ENCODE peak calls at places on chromosomes 4 and X, in eight cellular contexts. V is fibroblast of lung, C is SK-N-SH, Y is IMR-90, F is mesenchymal stem cell, D is H1, I is astrocyte, X is GM23338. K is an unnamed sample.
A peak's percentile ranks its signal among the peaks of the same experiment; 100 is the strongest.

GRCh38 chr4:85050736-85051135 is 84.2 kb upstream of the WDFY3 start:
- DNase-seq in V (no peak), C (no peak), Y (no peak), F (no peak), D (no peak), I (no peak), X (no peak), K (no peak)

GRCh38 chrX:133781174-133781573 is 204.2 kb downstream of the GPC3 start:
- DNase-seq in V (no peak), C (no peak), Y (no peak), F (peak; percentile 9), D (no peak), I (no peak), X (no peak), K (no peak)

GRCh38 chr4:110636677-110637407 is 14.0 kb upstream of the PITX2 start:
- DNase-seq in V (no peak), C (no peak), Y (peak; percentile 72), F (peak; percentile 83), D (peak; percentile 89), I (peak; percentile 26), X (peak; percentile 83), K (no peak)

GRCh38 chr4:12499693-12500092 is 984.4 kb downstream of the RAB28 start:
- DNase-seq in V (no peak), C (no peak), Y (no peak), F (no peak), D (no peak), I (no peak), X (no peak), K (no peak)

GRCh38 chr4:6688879-6689505 is 4.7 kb upstream of the S100P start:
- DNase-seq in V (peak; percentile 82), C (no peak), Y (peak; percentile 94), F (peak; percentile 97), D (peak; percentile 55), I (peak; percentile 94), X (peak; percentile 72), K (no peak)

GRCh38 chrX:13673016-13673415 is 15.9 kb upstream of the RAB9A start:
- DNase-seq in V (no peak), C (no peak), Y (no peak), F (no peak), D (no peak), I (no peak), X (no peak), K (no peak)

GRCh38 chr4:1939664-1940509 is 68.7 kb downstream of the NSD2 start:
- DNase-seq in V (peak; percentile 93), C (no peak), Y (peak; percentile 95), F (peak; percentile 69), D (no peak), I (peak; percentile 98), X (no peak), K (no peak)

GRCh38 chrX:112997991-112998390 is 157.4 kb upstream of the AMOT start:
- DNase-seq in V (no peak), C (no peak), Y (no peak), F (no peak), D (no peak), I (no peak), X (no peak), K (no peak)

GRCh38 chr4:7043521-7044414 is 596 bp downstream of the TADA2B start:
- DNase-seq in V (peak; percentile 46), C (no peak), Y (peak; percentile 38), F (peak; percentile 55), D (peak; percentile 71), I (peak; percentile 27), X (peak; percentile 48), K (peak; percentile 83)

GRCh38 chr4:153205757-153206156 is 1.5 kb downstream of the TRIM2 start:
- DNase-seq in V (no peak), C (no peak), Y (no peak), F (peak; percentile 56), D (no peak), I (peak; percentile 46), X (peak; percentile 64), K (no peak)

GRCh38 chr4:167887726-167888125 is 204.6 kb upstream of the ANXA10 start:
- DNase-seq in V (no peak), C (no peak), Y (no peak), F (no peak), D (no peak), I (no peak), X (no peak), K (no peak)

GRCh38 chr4:3709061-3709845 is 56.9 kb upstream of the ADRA2C start:
- DNase-seq in V (no peak), C (no peak), Y (no peak), F (no peak), D (no peak), I (no peak), X (no peak), K (no peak)

GRCh38 chrX:30806187-30806728 is 82.8 kb downstream of the TAB3 start:
- DNase-seq in V (no peak), C (no peak), Y (no peak), F (no peak), D (no peak), I (no peak), X (no peak), K (no peak)

GRCh38 chr4:183142566-183143545 is 43.8 kb downstream of the WWC2 start:
- DNase-seq in V (peak; percentile 75), C (peak; percentile 76), Y (peak; percentile 47), F (peak; percentile 49), D (no peak), I (peak; percentile 80), X (no peak), K (no peak)

GRCh38 chr4:154329939-154330338 is 161.7 kb downstream of the DCHS2 start:
- DNase-seq in V (peak; percentile 85), C (no peak), Y (peak; percentile 24), F (peak; percentile 71), D (no peak), I (no peak), X (no peak), K (no peak)

GRCh38 chr4:11151500-11151899 is 277.2 kb downstream of the HS3ST1 start:
- DNase-seq in V (no peak), C (no peak), Y (no peak), F (no peak), D (no peak), I (no peak), X (no peak), K (no peak)

GRCh38 chrX:140664939-140665338 is 44.6 kb upstream of the LINC00632 start:
- DNase-seq in V (peak; percentile 37), C (peak; percentile 7), Y (peak; percentile 18), F (peak; percentile 25), D (no peak), I (peak; percentile 10), X (peak; percentile 24), K (peak; percentile 69)

GRCh38 chr4:10173039-10173753 is 56.6 kb upstream of the WDR1 start:
- DNase-seq in V (peak; percentile 23), C (no peak), Y (peak; percentile 59), F (no peak), D (no peak), I (no peak), X (no peak), K (no peak)

GRCh38 chr4:168803727-168804126 is 206.3 kb downstream of the CBR4 start:
- DNase-seq in V (peak; percentile 62), C (no peak), Y (peak; percentile 88), F (peak; percentile 82), D (no peak), I (peak; percentile 94), X (peak; percentile 77), K (no peak)

GRCh38 chr4:162645381-162645780 is 481.6 kb upstream of the FSTL5 start:
- DNase-seq in V (no peak), C (no peak), Y (no peak), F (no peak), D (no peak), I (peak; percentile 3), X (peak; percentile 60), K (no peak)

GRCh38 chrX:2261838-2262678 is 238.7 kb downstream of the DHRSX start:
- DNase-seq in V (no peak), C (no peak), Y (peak; percentile 8), F (no peak), D (no peak), I (peak; percentile 10), X (no peak), K (no peak)

GRCh38 chr4:147984065-147984777 is 252.3 kb downstream of the ARHGAP10 start:
- DNase-seq in V (peak; percentile 58), C (peak; percentile 55), Y (peak; percentile 54), F (peak; percentile 69), D (peak; percentile 67), I (no peak), X (peak; percentile 88), K (peak; percentile 91)

GRCh38 chrX:123859409-123859827 is 435 bp upstream of the XIAP start:
- DNase-seq in V (no peak), C (peak; percentile 36), Y (no peak), F (no peak), D (peak; percentile 74), I (no peak), X (peak; percentile 86), K (no peak)

GRCh38 chr4:24105183-24106039 is 215.6 kb upstream of the PPARGC1A start:
- DNase-seq in V (peak; percentile 99), C (no peak), Y (peak; percentile 99), F (peak; percentile 91), D (no peak), I (peak; percentile 92), X (no peak), K (no peak)

GRCh38 chr4:86233090-86233489 is 126.8 kb downstream of the MAPK10 start:
- DNase-seq in V (no peak), C (no peak), Y (no peak), F (no peak), D (no peak), I (no peak), X (no peak), K (no peak)
- H2AFZ ChIP-seq in V (no peak overlapping the region), C (no peak overlapping the region), Y (no peak overlapping the region), F (no peak overlapping the region), D (peak overlapping the region; percentile 30), I (no peak overlapping the region), X (peak overlapping the region; percentile 33), K (no peak overlapping the region)

GRCh38 chr4:157221895-157222763 is 1.6 kb downstream of the GRIA2 start:
- DNase-seq in V (no peak), C (peak; percentile 84), Y (no peak), F (no peak), D (peak; percentile 71), I (peak; percentile 8), X (peak; percentile 88), K (no peak)
- H2AFZ ChIP-seq in V (no peak overlapping the region), C (peak overlapping the region; percentile 61), Y (peak overlapping the region; percentile 66), F (no peak overlapping the region), D (peak overlapping the region; percentile 67), I (peak overlapping the region; percentile 91), X (peak overlapping the region; percentile 100), K (no peak overlapping the region)

GRCh38 chrX:131067846-131068745 is 9.9 kb downstream of the ARHGAP36 start:
- DNase-seq in V (no peak), C (peak; percentile 51), Y (no peak), F (no peak), D (peak; percentile 55), I (no peak), X (peak; percentile 53), K (no peak)
- H2AFZ ChIP-seq in V (no peak overlapping the region), C (no peak overlapping the region), Y (peak overlapping the region; percentile 38), F (no peak overlapping the region), D (peak overlapping the region; percentile 59), I (no peak overlapping the region), X (peak overlapping the region; percentile 85), K (no peak overlapping the region)

DNA sequence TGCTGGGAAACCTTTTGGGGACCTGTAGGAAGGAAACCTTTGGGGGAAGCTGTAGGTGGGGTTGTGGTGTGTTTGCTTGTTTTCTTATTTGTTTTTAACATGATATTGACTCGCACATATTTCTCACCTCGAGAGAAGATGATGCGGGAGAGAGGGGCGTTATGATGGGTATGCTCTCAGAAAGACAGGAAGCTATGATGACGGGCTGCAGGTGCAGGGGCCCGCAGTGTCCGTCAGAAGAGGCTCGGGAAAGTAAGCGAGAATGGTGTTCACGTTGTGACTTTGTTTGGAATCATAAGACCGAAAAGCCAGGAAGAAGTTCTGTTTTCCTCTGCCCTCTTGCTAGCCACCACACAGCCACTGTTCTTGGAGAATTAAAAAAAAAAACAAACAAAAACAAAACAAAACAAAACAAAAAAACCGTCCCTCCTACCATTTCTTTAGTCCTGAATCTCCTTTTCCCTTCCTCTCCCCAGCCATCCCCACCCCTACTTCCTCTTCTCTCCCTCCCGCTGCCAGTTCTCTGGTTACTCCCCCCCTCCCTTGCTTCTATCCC is 369 bp upstream of the BMP3 start:
- DNase-seq in V (no peak), C (no peak), Y (no peak), F (no peak), D (peak; percentile 44), I (no peak), X (peak; percentile 79), K (no peak)
- H2AFZ ChIP-seq in V (no peak overlapping the region), C (peak overlapping the region; percentile 75), Y (peak overlapping the region; percentile 82), F (no peak overlapping the region), D (peak overlapping the region; percentile 52), I (peak overlapping the region; percentile 65), X (peak overlapping the region; percentile 99), K (no peak overlapping the region)

K was measured in Karpas-422.